ENCODE peak calls at places on chromosomes 5 and 9, in eight cellular contexts. One of them, this sample, is unnamed.

GRCh38 chr5:20420991-20421595 is 433.1 kb upstream of the CDH18 start:
- DNase-seq in NCI-H1105: no peak
- DNase-seq in H7: peak
- DNase-seq in GM23248: no peak
- DNase-seq in osteocyte: no peak
- DNase-seq in SW 1271: no peak
- DNase-seq in colonic mucosa: no peak
- DNase-seq in B cell: no peak
- DNase-seq in this sample: no peak

GRCh38 chr5:115920171-115920725 is 42.0 kb upstream of the LVRN start:
- DNase-seq in NCI-H1105: no peak
- DNase-seq in H7: no peak
- DNase-seq in GM23248: no peak
- DNase-seq in osteocyte: no peak
- DNase-seq in SW 1271: no peak
- DNase-seq in colonic mucosa: no peak
- DNase-seq in B cell: no peak
- DNase-seq in this sample: no peak

GRCh38 chr9:108162664-108163063 is 673.1 kb upstream of the KLF4 start:
- DNase-seq in NCI-H1105: no peak
- DNase-seq in H7: no peak
- DNase-seq in GM23248: peak
- DNase-seq in osteocyte: no peak
- DNase-seq in SW 1271: no peak
- DNase-seq in colonic mucosa: no peak
- DNase-seq in B cell: no peak
- DNase-seq in this sample: peak

GRCh38 chr5:178203670-178204204 is 596 bp upstream of the HNRNPAB start:
- DNase-seq in NCI-H1105: no peak
- DNase-seq in H7: no peak
- DNase-seq in GM23248: no peak
- DNase-seq in osteocyte: no peak
- DNase-seq in SW 1271: no peak
- DNase-seq in colonic mucosa: no peak
- DNase-seq in B cell: no peak
- DNase-seq in this sample: no peak

GRCh38 chr5:38650540-38651275 is 94.3 kb upstream of the LIFR start:
- DNase-seq in NCI-H1105: peak
- DNase-seq in H7: peak
- DNase-seq in GM23248: peak
- DNase-seq in osteocyte: no peak
- DNase-seq in SW 1271: no peak
- DNase-seq in colonic mucosa: no peak
- DNase-seq in B cell: no peak
- DNase-seq in this sample: no peak

GRCh38 chr9:29691758-29692407 is 2118.6 kb upstream of the C9orf72 start:
- DNase-seq in NCI-H1105: no peak
- DNase-seq in H7: peak
- DNase-seq in GM23248: no peak
- DNase-seq in osteocyte: no peak
- DNase-seq in SW 1271: no peak
- DNase-seq in colonic mucosa: no peak
- DNase-seq in B cell: no peak
- DNase-seq in this sample: no peak

GRCh38 chr5:137995747-137996123 is 37.1 kb downstream of the FAM13B start:
- DNase-seq in NCI-H1105: no peak
- DNase-seq in H7: no peak
- DNase-seq in GM23248: no peak
- DNase-seq in osteocyte: no peak
- DNase-seq in SW 1271: no peak
- DNase-seq in colonic mucosa: no peak
- DNase-seq in B cell: no peak
- DNase-seq in this sample: no peak

GRCh38 chr5:176633638-176634037 is 3.2 kb downstream of the EIF4E1B start:
- DNase-seq in NCI-H1105: no peak
- DNase-seq in H7: no peak
- DNase-seq in GM23248: no peak
- DNase-seq in osteocyte: no peak
- DNase-seq in SW 1271: no peak
- DNase-seq in colonic mucosa: no peak
- DNase-seq in B cell: peak
- DNase-seq in this sample: no peak

GRCh38 chr5:177520271-177520670 is 3.5 kb upstream of the DDX41 start:
- DNase-seq in NCI-H1105: no peak
- DNase-seq in H7: no peak
- DNase-seq in GM23248: no peak
- DNase-seq in osteocyte: no peak
- DNase-seq in SW 1271: no peak
- DNase-seq in colonic mucosa: no peak
- DNase-seq in B cell: no peak
- DNase-seq in this sample: peak

GRCh38 chr5:42851441-42851840 is 39.7 kb upstream of the SELENOP start:
- DNase-seq in NCI-H1105: no peak
- DNase-seq in H7: no peak
- DNase-seq in GM23248: no peak
- DNase-seq in osteocyte: no peak
- DNase-seq in SW 1271: no peak
- DNase-seq in colonic mucosa: no peak
- DNase-seq in B cell: no peak
- DNase-seq in this sample: no peak

GRCh38 chr5:134543820-134544692 is 18.6 kb downstream of the JADE2 start:
- DNase-seq in NCI-H1105: no peak
- DNase-seq in H7: no peak
- DNase-seq in GM23248: no peak
- DNase-seq in osteocyte: no peak
- DNase-seq in SW 1271: no peak
- DNase-seq in colonic mucosa: no peak
- DNase-seq in B cell: peak
- DNase-seq in this sample: peak

GRCh38 chr5:81301221-81302015 is at the start of gene ZCCHC9:
- DNase-seq in NCI-H1105: peak
- DNase-seq in H7: peak
- DNase-seq in GM23248: peak
- DNase-seq in osteocyte: peak
- DNase-seq in SW 1271: peak
- DNase-seq in colonic mucosa: peak
- DNase-seq in B cell: peak
- DNase-seq in this sample: peak

This sample was measured in aorta.